ENCODE peak calls at places on chromosomes 11 and 22, in seven cellular contexts. J, F, D, Q, Z, B and S are unnamed samples.

GRCh38 chr22:31752096-31752847 is 1.5 kb upstream of the DEPDC5 start:
- DNase-seq in J (no peak), F (no peak), D (no peak), Q (no peak), Z (no peak), B (no peak), S (peak)

GRCh38 chr22:20145206-20145831 is 5.5 kb downstream of the CCDC188 start:
- DNase-seq in J (no peak), F (no peak), D (no peak), Q (no peak), Z (no peak), B (no peak), S (no peak)

GRCh38 chr11:62917906-62918502 is 3.2 kb downstream of the CHRM1 start:
- DNase-seq in J (no peak), F (no peak), D (no peak), Q (no peak), Z (no peak), B (no peak), S (no peak)

GRCh38 chr11:64206457-64207246 is at the start of gene FERMT3:
- DNase-seq in J (peak), F (no peak), D (no peak), Q (peak), Z (peak), B (peak), S (peak)

GRCh38 chr11:77418981-77419592 is 54.8 kb downstream of the PAK1 start:
- DNase-seq in J (no peak), F (no peak), D (no peak), Q (no peak), Z (no peak), B (no peak), S (no peak)

GRCh38 chr11:121576531-121576930 is 123.8 kb upstream of the SORL1-AS1 start:
- DNase-seq in J (peak), F (no peak), D (no peak), Q (no peak), Z (no peak), B (no peak), S (no peak)

GRCh38 chr22:29907753-29908515 is 25.0 kb downstream of the MTMR3 start:
- DNase-seq in J (no peak), F (peak), D (peak), Q (no peak), Z (no peak), B (peak), S (no peak)

GRCh38 chr11:85863855-85864254 is 8.7 kb downstream of the CCDC83 start:
- DNase-seq in J (no peak), F (no peak), D (no peak), Q (no peak), Z (no peak), B (no peak), S (no peak)

GRCh38 chr11:7668464-7668863 is 4.8 kb downstream of the CYB5R2 start:
- DNase-seq in J (no peak), F (no peak), D (no peak), Q (no peak), Z (no peak), B (no peak), S (no peak)

GRCh38 chr22:20573176-20573829 is 65.9 kb downstream of the MED15 start:
- DNase-seq in J (no peak), F (no peak), D (no peak), Q (no peak), Z (no peak), B (no peak), S (no peak)

GRCh38 chr11:17414317-17414737 is 25.9 kb upstream of the KCNJ11 start:
- DNase-seq in J (no peak), F (no peak), D (no peak), Q (no peak), Z (no peak), B (no peak), S (no peak)

GRCh38 chr11:63277345-63277943 is 34.0 kb upstream of the SLC22A25 start:
- DNase-seq in J (no peak), F (peak), D (no peak), Q (no peak), Z (no peak), B (no peak), S (peak)

GRCh38 chr11:27848423-27848822 is 148.2 kb upstream of the BDNF start:
- DNase-seq in J (no peak), F (no peak), D (no peak), Q (no peak), Z (no peak), B (no peak), S (no peak)